ENCODE peak calls at places on chromosomes 3 and 15, in nine cellular contexts. J is stimulated activated CD8-positive, alpha-beta memory T cell treated with anti-CD3 and anti-CD28 coated beads, Interleukin-4, amount 100 ng/mL, for 4 hours; Q is A673; N is substantia nigra; U is HepG2; G is Kasumi-1; H is KBM-7; C is PC-3; E is AML-193. L is an unnamed sample.
A peak's percentile ranks its signal among the peaks of the same experiment; 100 is the strongest.

GRCh38 chr3:190444576-190445145 is 5.0 kb downstream of the TMEM207 start:
- DNase-seq in E (no peak), G (no peak), N (no peak), U (no peak), Q (no peak), H (no peak), J (no peak), C (peak; percentile 48), L (no peak)

GRCh38 chr3:151709847-151710246 is 23.9 kb upstream of the AADACL2 start:
- DNase-seq in H (no peak), U (no peak), G (no peak), E (no peak), Q (no peak), N (no peak), J (no peak), C (no peak), L (no peak)

GRCh38 chr15:80567721-80568157 is 127.4 kb upstream of the ABHD17C start:
- DNase-seq in U (peak; percentile 72), H (peak; percentile 81), E (peak; percentile 65), J (no peak), C (peak; percentile 82), G (peak; percentile 87), N (no peak), Q (peak; percentile 75), L (peak; percentile 78)

GRCh38 chr3:69082805-69083204 is 1.9 kb upstream of the ARL6IP5 start:
- DNase-seq in H (peak; percentile 73), Q (peak; percentile 53), N (no peak), U (no peak), E (peak; percentile 54), G (peak; percentile 63), C (no peak), J (peak; percentile 49), L (peak; percentile 87)

GRCh38 chr3:9770276-9770812 is 597 bp upstream of the CAMK1 start:
- DNase-seq in N (peak; percentile 73), G (no peak), H (no peak), E (no peak), U (peak; percentile 74), Q (no peak), C (no peak), J (no peak), L (no peak)

GRCh38 chr3:63519426-63519825 is 133.0 kb upstream of the SNTN start:
- DNase-seq in E (no peak), C (no peak), Q (peak; percentile 14), G (no peak), U (no peak), J (no peak), N (no peak), H (no peak), L (no peak)

GRCh38 chr3:141858312-141858711 is 18.1 kb upstream of the ATP1B3 start:
- DNase-seq in H (no peak), U (no peak), C (no peak), J (no peak), G (no peak), Q (no peak), N (no peak), E (no peak), L (no peak)

GRCh38 chr15:92909131-92909781 is 9.1 kb downstream of the CHD2 start:
- DNase-seq in U (no peak), C (no peak), N (no peak), J (no peak), Q (no peak), H (no peak), G (no peak), E (no peak), L (no peak)

GRCh38 chr15:58483316-58483715 is 51.5 kb downstream of the LIPC start:
- DNase-seq in J (no peak), U (no peak), H (peak; percentile 85), C (no peak), N (no peak), E (no peak), G (no peak), Q (no peak), L (no peak)

GRCh38 chr15:71199384-71200351 is 84.4 kb downstream of the THSD4 start:
- DNase-seq in H (no peak), G (no peak), N (no peak), Q (no peak), U (no peak), J (no peak), C (no peak), E (no peak), L (no peak)

GRCh38 chr15:91530951-91531582 is 322.4 kb upstream of the SLCO3A1 start:
- DNase-seq in J (no peak), H (no peak), Q (no peak), U (no peak), G (no peak), E (no peak), C (no peak), N (no peak), L (no peak)

GRCh38 chr3:29420106-29420505 is 139.2 kb downstream of the RBMS3 start:
- DNase-seq in E (no peak), H (no peak), Q (peak; percentile 83), J (no peak), N (no peak), U (no peak), C (no peak), G (no peak), L (no peak)

GRCh38 chr3:170835346-170835745 is 34.6 kb downstream of the RPL22L1 start:
- DNase-seq in H (no peak), C (no peak), Q (peak; percentile 65), J (no peak), E (no peak), N (no peak), U (no peak), G (no peak), L (peak; percentile 9)

GRCh38 chr15:98763179-98763578 is 114.8 kb downstream of the IGF1R start:
- DNase-seq in E (no peak), G (no peak), C (peak; percentile 23), Q (no peak), H (no peak), U (no peak), N (no peak), J (no peak), L (no peak)

GRCh38 chr15:36177590-36178281 is 401.7 kb upstream of the CDIN1 start:
- DNase-seq in C (peak; percentile 90), G (no peak), H (no peak), N (no peak), Q (peak; percentile 7), U (no peak), J (no peak), E (no peak), L (no peak)

L was measured in Karpas-422.